ENCODE peak calls at places on chromosomes 2 and 18, in seven cellular contexts. N is stimulated activated CD4-positive, alpha-beta T cell treated with anti-CD3 and anti-CD28 coated beads, Interleukin-2, amount 100 ng/mL, for 48 hours; G is H7; Y is H9; R is lower leg skin; Z is NCI-H1417; H is H4. A is an unnamed sample.

GRCh38 chr18:66727991-66728390 is 124.1 kb upstream of the CDH19 start:
- DNase-seq in N (no peak), G (no peak), Y (no peak), R (no peak), Z (no peak), H (no peak), A (no peak)

GRCh38 chr18:9846162-9846915 is 39.4 kb upstream of the TXNDC2 start:
- DNase-seq in N (no peak), G (no peak), Y (no peak), R (no peak), Z (no peak), H (no peak), A (no peak)

GRCh38 chr2:139686205-139686604 is 906.0 kb upstream of the NXPH2 start:
- DNase-seq in N (no peak), G (no peak), Y (no peak), R (no peak), Z (no peak), H (no peak), A (no peak)

GRCh38 chr2:174544156-174544555 is 53.4 kb downstream of the WIPF1 start:
- DNase-seq in N (no peak), G (no peak), Y (no peak), R (no peak), Z (no peak), H (no peak), A (no peak)

GRCh38 chr2:62014102-62014501 is 108.6 kb downstream of the COMMD1 start:
- DNase-seq in N (no peak), G (no peak), Y (no peak), R (peak), Z (no peak), H (peak), A (no peak)

GRCh38 chr18:64017870-64018269 is 48.0 kb downstream of the SERPINB8 start:
- DNase-seq in N (no peak), G (no peak), Y (no peak), R (no peak), Z (peak), H (peak), A (peak)

GRCh38 chr2:134118279-134119116 is 135.4 kb upstream of the MGAT5 start:
- DNase-seq in N (peak), G (peak), Y (peak), R (peak), Z (peak), H (peak), A (peak)

GRCh38 chr2:170313636-170314348 is 135.8 kb downstream of the MYO3B start:
- DNase-seq in N (no peak), G (no peak), Y (no peak), R (no peak), Z (peak), H (peak), A (peak)